ENCODE peak calls at places on chromosomes 2 and 18, in eight cellular contexts. S is AG10803, K is lung, Y is HCT116, Q is endodermal cell, A is neural crest cell, D is right lobe of liver, O is progenitor cell of endocrine pancreas. C is an unnamed sample.
A peak's percentile ranks its signal among the peaks of the same experiment; 100 is the strongest.

GRCh38 chr18:79405781-79406575 is 10.2 kb downstream of the NFATC1 start:
- DNase-seq in Y (no peak), K (peak; percentile 55), S (no peak), O (no peak), Q (no peak), D (peak; percentile 79), A (no peak), C (no peak)

GRCh38 chr2:218648473-218649100 is 10.8 kb downstream of the ZNF142 start:
- DNase-seq in A (peak; percentile 52), Y (peak; percentile 32), O (no peak), K (no peak), D (peak; percentile 48), Q (peak; percentile 88), S (peak; percentile 68), C (peak; percentile 53)

GRCh38 chr2:15094161-15094560 is 461.6 kb downstream of the LRATD1 start:
- DNase-seq in A (no peak), Q (no peak), S (no peak), Y (no peak), D (no peak), K (no peak), O (no peak), C (no peak)

GRCh38 chr2:232488721-232489300 is 1.2 kb upstream of the ECEL1 start:
- DNase-seq in D (peak; percentile 3), A (no peak), Y (no peak), Q (no peak), K (no peak), S (no peak), O (no peak), C (no peak)

GRCh38 chr2:181992776-181993175 is 7.1 kb downstream of the PPP1R1C start:
- DNase-seq in D (no peak), K (no peak), A (no peak), S (no peak), Y (no peak), O (no peak), Q (no peak), C (no peak)

GRCh38 chr2:227785293-227785692 is 28.3 kb upstream of the CCL20 start:
- DNase-seq in S (no peak), O (no peak), Q (no peak), D (no peak), Y (no peak), A (no peak), K (no peak), C (no peak)

GRCh38 chr2:112821682-112822081 is 14.9 kb downstream of the IL1B start:
- DNase-seq in D (no peak), K (no peak), S (no peak), Q (no peak), O (no peak), Y (no peak), A (no peak), C (no peak)

GRCh38 chr2:202104286-202104870 is 31.3 kb downstream of the KIAA2012 start:
- DNase-seq in Q (peak; percentile 94), A (peak; percentile 62), Y (peak; percentile 40), D (peak; percentile 71), K (no peak), S (peak; percentile 67), O (peak; percentile 29), C (peak; percentile 57)

GRCh38 chr2:147884796-147885195 is 40.0 kb downstream of the ACVR2A start:
- DNase-seq in K (no peak), Q (no peak), A (no peak), S (no peak), Y (no peak), O (no peak), D (no peak), C (no peak)

GRCh38 chr2:27884546-27884945 is 5.6 kb downstream of the RBKS start:
- DNase-seq in A (no peak), Y (no peak), Q (no peak), K (no peak), S (no peak), O (no peak), D (no peak), C (no peak)

GRCh38 chr2:239311132-239312040 is 89.4 kb downstream of the HDAC4 start:
- DNase-seq in D (no peak), K (peak; percentile 75), Y (no peak), A (no peak), S (peak; percentile 87), Q (peak; percentile 26), O (peak; percentile 2), C (no peak)

DNA sequence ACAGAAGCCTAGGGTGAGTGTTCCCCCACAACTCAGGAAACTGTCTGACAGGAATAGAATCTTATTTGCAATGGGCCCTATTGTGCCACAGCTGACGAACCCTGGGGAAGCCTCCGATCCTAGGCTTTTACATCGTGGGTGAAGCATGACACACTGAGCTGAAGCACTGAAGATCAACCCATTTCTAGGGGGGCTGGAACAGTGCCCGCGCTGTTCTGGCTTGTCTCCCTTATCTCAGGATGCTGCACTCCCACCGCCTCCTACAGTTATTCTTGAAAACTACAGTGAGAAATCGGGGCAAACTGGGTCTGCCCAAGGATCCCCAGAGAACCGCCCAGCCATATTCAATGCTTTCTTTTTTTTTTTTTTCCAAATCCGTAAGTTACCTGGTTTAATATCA is 41.1 kb downstream of the NETO1 start:
- DNase-seq in S (no peak), A (no peak), Y (no peak), D (no peak), O (no peak), Q (peak; percentile 60), K (no peak), C (no peak)
- TF ChIP-seq CTCF in S (no peak), A (no peak), Y (no peak), D (no peak), O (no peak), Q (peak; percentile 54), K (no peak), C (no peak)

GRCh38 chr2:157261199-157261782 is 3.8 kb downstream of the GALNT5 start:
- DNase-seq in O (no peak), K (peak; percentile 39), S (peak; percentile 51), D (no peak), Y (peak; percentile 89), A (no peak), Q (no peak), C (no peak)
- TF ChIP-seq CTCF in O (no peak), K (no peak), S (no peak), D (no peak), Y (no peak), A (no peak), Q (no peak), C (no peak)

GRCh38 chr2:222993920-222994650 is 57.9 kb upstream of the KCNE4 start:
- DNase-seq in A (no peak), D (no peak), O (no peak), K (peak; percentile 46), Q (no peak), S (peak; percentile 99), Y (no peak), C (no peak)

DNA sequence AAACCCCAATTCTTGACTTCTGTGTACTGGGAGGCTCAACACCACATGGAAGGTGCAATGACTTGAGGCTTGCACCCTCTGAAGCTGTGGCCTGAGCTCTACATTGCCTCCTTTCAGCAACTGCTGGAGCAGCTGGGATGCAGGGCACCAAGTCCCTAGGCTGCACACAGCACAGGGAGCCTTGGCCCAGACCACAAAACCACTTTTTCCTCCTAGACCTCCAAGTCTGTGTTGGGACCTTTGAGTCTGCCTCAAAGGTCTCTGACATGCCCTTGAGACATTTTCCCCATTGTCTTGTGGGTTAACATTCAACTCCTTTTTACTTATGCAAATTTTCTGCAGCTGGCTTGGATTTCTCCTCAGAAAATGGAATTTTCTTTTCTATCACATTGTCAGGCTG is 62.6 kb upstream of the KCNE4 start:
- DNase-seq in Q (no peak), D (no peak), Y (no peak), O (no peak), S (no peak), A (no peak), K (no peak), C (no peak)
- TF ChIP-seq CTCF in Q (no peak), D (no peak), Y (no peak), O (no peak), S (no peak), A (no peak), K (no peak), C (no peak)

DNA sequence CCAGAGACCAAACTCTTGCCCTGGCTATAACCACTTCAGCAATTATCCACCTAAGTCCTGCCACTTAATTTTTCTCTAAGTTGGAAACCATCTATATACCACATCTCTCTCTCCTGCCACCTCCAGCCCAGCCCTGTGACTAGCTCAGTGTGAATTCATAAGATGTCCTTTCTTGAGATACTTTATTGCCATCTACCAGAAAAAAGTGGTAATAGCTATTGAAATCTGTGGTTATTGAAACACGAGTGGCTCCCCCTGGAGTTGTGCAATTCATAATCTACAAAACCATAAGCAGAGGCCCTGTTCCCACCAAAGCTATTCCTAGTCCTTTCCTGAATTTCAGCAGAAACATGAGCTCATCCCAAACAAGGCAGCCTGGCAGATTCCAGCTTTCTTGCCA is 324.0 kb downstream of the TXNL1 start:
- DNase-seq in S (peak; percentile 45), Q (no peak), A (no peak), O (no peak), K (no peak), D (no peak), Y (no peak), C (no peak)
- TF ChIP-seq CTCF in S (peak; percentile 28), Q (no peak), A (no peak), O (no peak), K (no peak), D (no peak), Y (no peak), C (no peak)

GRCh38 chr2:240369725-240370585 is 65.5 kb upstream of the GPC1 start:
- DNase-seq in A (peak; percentile 49), K (peak; percentile 77), S (peak; percentile 95), Q (no peak), Y (peak; percentile 64), D (no peak), O (no peak), C (no peak)
- TF ChIP-seq CTCF in A (no peak), K (no peak), S (no peak), Q (no peak), Y (no peak), D (no peak), O (no peak), C (no peak)

GRCh38 chr2:195408811-195409210 is 248.2 kb upstream of the SLC39A10 start:
- DNase-seq in K (no peak), O (no peak), Y (no peak), S (no peak), D (no peak), A (no peak), Q (no peak), C (no peak)

GRCh38 chr2:195408196-195408595 is 248.8 kb upstream of the SLC39A10 start:
- DNase-seq in Q (no peak), K (no peak), D (no peak), Y (no peak), O (no peak), S (no peak), A (no peak), C (no peak)

GRCh38 chr2:195407782-195408181 is 249.2 kb upstream of the SLC39A10 start:
- DNase-seq in A (no peak), O (no peak), D (no peak), Y (no peak), S (peak; percentile 13), K (no peak), Q (no peak), C (no peak)

GRCh38 chr2:195406886-195407603 is 250.0 kb upstream of the SLC39A10 start:
- DNase-seq in Q (no peak), K (no peak), O (no peak), Y (no peak), S (no peak), A (no peak), D (no peak), C (no peak)

GRCh38 chr2:195404650-195405049 is 252.4 kb upstream of the SLC39A10 start:
- DNase-seq in Q (no peak), D (no peak), A (no peak), K (no peak), O (no peak), Y (no peak), S (peak; percentile 5), C (no peak)
- TF ChIP-seq CTCF in Q (peak; percentile 33), D (no peak), A (no peak), K (no peak), O (no peak), Y (no peak), S (peak; percentile 25), C (no peak)